ENCODE peak calls at places on chromosomes 3 and 15, in eight cellular contexts. V is endothelial cell; E is effector CD4-positive, alpha-beta T cell; B is GM23338; L is esophagus squamous epithelium; D is B cell; R is mucosa of gallbladder; U is NCI-H524 treated with DMSO at 0.1 percent for 48 hours. N is an unnamed sample.

GRCh38 chr15:29913528-29914135 is 91.4 kb upstream of the TJP1 start:
- DNase-seq in V (no peak), E (no peak), B (no peak), L (no peak), D (no peak), R (no peak), U (no peak), N (no peak)

GRCh38 chr3:9316881-9317341 is 45.9 kb upstream of the THUMPD3 start:
- DNase-seq in V (peak; percentile 38), E (no peak), B (peak; percentile 60), L (no peak), D (no peak), R (no peak), U (no peak), N (no peak)

GRCh38 chr3:98885851-98886250 is 15.6 kb downstream of the DCBLD2 start:
- DNase-seq in V (no peak), E (no peak), B (no peak), L (no peak), D (no peak), R (no peak), U (no peak), N (no peak)

GRCh38 chr15:42375941-42376340 is 16.6 kb downstream of the CAPN3 start:
- DNase-seq in V (no peak), E (no peak), B (no peak), L (no peak), D (no peak), R (no peak), U (no peak), N (no peak)

GRCh38 chr3:69444980-69445379 is 59.1 kb upstream of the FRMD4B start:
- DNase-seq in V (no peak), E (no peak), B (no peak), L (no peak), D (no peak), R (no peak), U (no peak), N (no peak)

GRCh38 chr15:27770086-27770607 is 329.0 kb downstream of the OCA2 start:
- DNase-seq in V (no peak), E (no peak), B (no peak), L (no peak), D (no peak), R (no peak), U (no peak), N (no peak)

GRCh38 chr15:38670142-38671002 is 105.8 kb upstream of the RASGRP1 start:
- DNase-seq in V (no peak), E (peak; percentile 71), B (no peak), L (peak; percentile 7), D (peak; percentile 82), R (no peak), U (no peak), N (no peak)

GRCh38 chr3:187197255-187197654 is at the start of gene RTP1:
- DNase-seq in V (no peak), E (no peak), B (peak; percentile 71), L (no peak), D (no peak), R (no peak), U (no peak), N (no peak)

GRCh38 chr3:139122612-139123011 is 77.9 kb upstream of the PRR23C start:
- DNase-seq in V (no peak), E (no peak), B (no peak), L (no peak), D (no peak), R (no peak), U (no peak), N (no peak)

GRCh38 chr3:179590669-179591068 is 13.8 kb downstream of the MRPL47 start:
- DNase-seq in V (no peak), E (no peak), B (no peak), L (no peak), D (no peak), R (no peak), U (no peak), N (no peak)

GRCh38 chr3:194069421-194070219 is 66.3 kb upstream of the HES1 start:
- DNase-seq in V (no peak), E (no peak), B (no peak), L (no peak), D (no peak), R (no peak), U (no peak), N (peak; percentile 36)

GRCh38 chr3:155791190-155791589 is 14.9 kb downstream of the C3orf33 start:
- DNase-seq in V (no peak), E (no peak), B (peak; percentile 8), L (no peak), D (no peak), R (no peak), U (no peak), N (peak; percentile 29)

GRCh38 chr15:51380999-51381806 is 39.7 kb downstream of the GLDN start:
- DNase-seq in V (peak; percentile 62), E (no peak), B (peak; percentile 86), L (no peak), D (peak; percentile 55), R (peak; percentile 56), U (no peak), N (peak; percentile 52)

GRCh38 chr3:53190659-53191058 is 29.6 kb downstream of the PRKCD start:
- DNase-seq in V (no peak), E (no peak), B (no peak), L (no peak), D (no peak), R (no peak), U (no peak), N (no peak)

GRCh38 chr3:64238971-64239667 is 13.9 kb upstream of the PRICKLE2 start:
- DNase-seq in V (no peak), E (no peak), B (peak; percentile 89), L (no peak), D (no peak), R (peak; percentile 66), U (peak; percentile 65), N (peak; percentile 15)

GRCh38 chr3:5201536-5201935 is 14.0 kb downstream of the EDEM1 start:
- DNase-seq in V (no peak), E (no peak), B (no peak), L (no peak), D (no peak), R (no peak), U (no peak), N (no peak)

GRCh38 chr3:48938156-48938555 is 19.5 kb downstream of the ARIH2 start:
- DNase-seq in V (no peak), E (no peak), B (no peak), L (no peak), D (no peak), R (no peak), U (no peak), N (no peak)

GRCh38 chr3:166283856-166284255 is 446.6 kb upstream of the BCHE start:
- DNase-seq in V (no peak), E (no peak), B (no peak), L (no peak), D (no peak), R (no peak), U (no peak), N (peak; percentile 23)

GRCh38 chr3:9230596-9230995 is 18.9 kb downstream of the SRGAP3 start:
- DNase-seq in V (no peak), E (no peak), B (no peak), L (no peak), D (no peak), R (no peak), U (no peak), N (peak; percentile 82)

GRCh38 chr15:82680200-82681102 is 29.2 kb downstream of the AP3B2 start:
- DNase-seq in V (peak; percentile 47), E (peak; percentile 69), B (peak; percentile 94), L (no peak), D (peak; percentile 90), R (peak; percentile 68), U (no peak), N (peak; percentile 70)

GRCh38 chr3:127289646-127290575 is 2.1 kb upstream of the PRR20G start:
- DNase-seq in V (no peak), E (no peak), B (no peak), L (no peak), D (no peak), R (no peak), U (no peak), N (no peak)